ENCODE peak calls at places on chromosome 10, in seven cellular contexts. C is thoracic aorta, W is transverse colon, I is pancreas, Q is fibroblast of lung, E is cardiac muscle cell, N is suprapubic skin. O is an unnamed sample.

GRCh38 chr10:63631971-63632370 is 110.8 kb downstream of the REEP3 start:
- DNase-seq in C (no peak), W (no peak), I (no peak), Q (no peak), E (peak; percentile 64), N (no peak), O (no peak)

GRCh38 chr10:105585753-105586152 is 944.7 kb downstream of the SORCS3 start:
- DNase-seq in C (no peak), W (no peak), I (no peak), Q (peak; percentile 12), E (no peak), N (no peak), O (no peak)

GRCh38 chr10:28408237-28408777 is 105.4 kb upstream of the MPP7 start:
- DNase-seq in C (no peak), W (no peak), I (no peak), Q (no peak), E (no peak), N (no peak), O (no peak)

GRCh38 chr10:7945025-7945424 is 109.5 kb upstream of the GATA3 start:
- DNase-seq in C (no peak), W (no peak), I (no peak), Q (no peak), E (no peak), N (no peak), O (no peak)

GRCh38 chr10:88045116-88045515 is 181.7 kb downstream of the PTEN start:
- DNase-seq in C (no peak), W (no peak), I (no peak), Q (no peak), E (no peak), N (no peak), O (no peak)

GRCh38 chr10:25177754-25178135 is 2.9 kb downstream of the GPR158 start:
- DNase-seq in C (no peak), W (no peak), I (no peak), Q (no peak), E (peak; percentile 72), N (no peak), O (no peak)

GRCh38 chr10:1048349-1048731 is 579 bp downstream of the IDI1 start:
- DNase-seq in C (no peak), W (peak; percentile 60), I (no peak), Q (peak; percentile 50), E (no peak), N (no peak), O (no peak)

GRCh38 chr10:34956756-34957155 is 133.4 kb downstream of the CUL2 start:
- DNase-seq in C (no peak), W (no peak), I (no peak), Q (no peak), E (no peak), N (no peak), O (no peak)

GRCh38 chr10:59435707-59436106 is 73.4 kb upstream of the FAM13C start:
- DNase-seq in C (no peak), W (no peak), I (no peak), Q (no peak), E (peak; percentile 3), N (no peak), O (no peak)

GRCh38 chr10:79239275-79239779 is 107.9 kb upstream of the PPIF start:
- DNase-seq in C (no peak), W (no peak), I (no peak), Q (peak; percentile 42), E (no peak), N (peak; percentile 84), O (no peak)

GRCh38 chr10:128853537-128853936 is 613.5 kb upstream of the MGMT start:
- DNase-seq in C (no peak), W (no peak), I (no peak), Q (no peak), E (no peak), N (no peak), O (no peak)

GRCh38 chr10:42637142-42637541 is 1.2 kb downstream of the ZNF33B start:
- DNase-seq in C (no peak), W (no peak), I (no peak), Q (peak; percentile 2), E (no peak), N (no peak), O (no peak)
- H3K27ac ChIP-seq in C (no peak overlapping the region), W (peak overlapping the region; percentile 97), I (peak overlapping the region; percentile 87), Q (no peak overlapping the region), E (no peak overlapping the region), N (peak overlapping the region; percentile 99), O (peak overlapping the region; percentile 96)

GRCh38 chr10:60820093-60820769 is 42.0 kb downstream of the CDK1 start:
- DNase-seq in C (no peak), W (no peak), I (no peak), Q (peak; percentile 33), E (peak; percentile 66), N (no peak), O (no peak)
- TF ChIP-seq CTCF in C (no peak), W (no peak), I (no peak), Q (peak; percentile 37), E (peak; percentile 48), N (no peak), O (no peak)

GRCh38 chr10:81145975-81146374 is 608.3 kb downstream of the SH2D4B start:
- DNase-seq in C (no peak), W (no peak), I (no peak), Q (no peak), E (no peak), N (no peak), O (no peak)

GRCh38 chr10:81146436-81146835 is 608.7 kb downstream of the SH2D4B start:
- DNase-seq in C (no peak), W (no peak), I (no peak), Q (no peak), E (no peak), N (no peak), O (no peak)
- H3K4me3 ChIP-seq in C (no peak overlapping the region), W (no peak overlapping the region), I (no peak overlapping the region), Q (no peak overlapping the region), E (no peak overlapping the region), N (no peak overlapping the region), O (no peak overlapping the region)

DNA sequence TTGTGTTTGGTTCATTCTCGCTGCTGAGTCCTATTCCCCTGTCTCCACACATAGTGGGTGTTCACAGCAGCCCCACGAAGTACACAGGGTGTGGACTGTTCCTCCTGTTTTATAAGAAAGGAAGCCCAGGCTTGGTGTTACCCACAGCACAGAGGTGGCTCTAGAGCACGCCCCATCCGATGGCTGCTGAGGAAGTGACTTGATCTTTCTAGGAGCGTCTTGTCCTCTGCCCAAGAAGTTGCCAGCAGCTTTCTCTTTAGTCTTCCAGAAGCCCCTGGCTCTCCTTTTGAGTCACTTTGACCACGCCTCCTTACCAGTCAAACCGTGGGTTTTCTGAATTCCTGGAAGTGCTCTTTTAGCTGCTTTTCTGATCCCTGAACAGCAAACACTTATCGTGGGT is 94.0 kb downstream of the GRK5 start:
- DNase-seq in C (no peak), W (peak; percentile 40), I (no peak), Q (no peak), E (no peak), N (no peak), O (no peak)
- H3K27ac ChIP-seq in C (peak overlapping the region; percentile 72), W (peak overlapping the region; percentile 61), I (no peak overlapping the region), Q (no peak overlapping the region), E (no peak overlapping the region), N (peak overlapping the region; percentile 12), O (peak overlapping the region; percentile 63)

DNA sequence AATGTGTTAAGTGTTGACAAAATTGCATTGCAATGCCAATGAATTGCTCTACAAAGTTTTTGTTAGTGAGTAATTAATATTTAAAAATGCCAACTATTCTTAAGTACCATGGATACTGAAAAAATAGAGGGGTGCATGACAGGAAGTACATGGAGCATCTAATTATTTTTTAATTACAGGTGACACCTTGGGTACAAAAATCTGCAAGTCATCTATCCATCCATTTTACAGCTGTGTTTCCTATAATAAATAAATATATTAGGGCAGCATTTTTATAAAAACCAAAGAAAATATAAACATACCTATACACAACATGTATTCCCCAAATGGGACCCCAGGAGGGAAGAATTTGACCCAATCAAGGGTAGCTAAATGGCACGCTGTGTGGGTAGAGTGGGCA is 304.6 kb downstream of the XPNPEP1 start:
- DNase-seq in C (no peak), W (no peak), I (no peak), Q (no peak), E (no peak), N (no peak), O (no peak)
- TF ChIP-seq CTCF in C (no peak), W (no peak), I (no peak), Q (no peak), E (no peak), N (no peak), O (no peak)

GRCh38 chr10:101018600-101019439 is 12.1 kb downstream of the PDZD7 start:
- DNase-seq in C (peak; percentile 36), W (peak; percentile 88), I (peak; percentile 94), Q (peak; percentile 75), E (peak; percentile 87), N (peak; percentile 88), O (no peak)

GRCh38 chr10:101015582-101015973 is 15.4 kb downstream of the PDZD7 start:
- DNase-seq in C (no peak), W (no peak), I (no peak), Q (no peak), E (no peak), N (no peak), O (no peak)

GRCh38 chr10:101014966-101015581 is 15.5 kb downstream of the LZTS2 start:
- DNase-seq in C (no peak), W (no peak), I (no peak), Q (peak; percentile 95), E (peak; percentile 53), N (no peak), O (no peak)

GRCh38 chr10:101018118-101018599 is 12.8 kb downstream of the PDZD7 start:
- DNase-seq in C (no peak), W (no peak), I (no peak), Q (no peak), E (no peak), N (no peak), O (no peak)

DNA sequence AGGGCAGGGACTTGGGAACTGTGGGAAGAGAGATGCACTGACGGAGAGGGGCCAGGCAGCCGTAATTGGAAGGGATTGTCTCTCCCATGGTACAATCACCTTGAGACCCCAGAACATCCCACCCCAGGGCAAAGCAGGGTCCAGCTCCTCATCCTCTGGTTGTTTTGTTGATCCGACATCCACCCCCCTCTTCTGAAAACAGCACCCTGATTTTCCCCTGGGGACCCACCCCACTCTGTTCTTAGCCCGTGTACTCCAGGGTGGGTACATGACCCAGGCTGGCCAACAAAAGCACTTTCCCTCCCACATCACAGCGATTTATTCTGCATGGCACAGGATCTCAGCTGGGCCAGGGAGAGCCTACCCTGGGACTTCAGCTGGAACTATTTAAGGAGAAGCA is 14.1 kb downstream of the PDZD7 start:
- DNase-seq in C (no peak), W (no peak), I (no peak), Q (no peak), E (no peak), N (no peak), O (no peak)
- H3K4me3 ChIP-seq in C (no peak overlapping the region), W (no peak overlapping the region), I (no peak overlapping the region), Q (no peak overlapping the region), E (no peak overlapping the region), N (no peak overlapping the region), O (no peak overlapping the region)

O was measured in coronary artery.